ENCODE peak calls at places on chromosomes 5 and 9, in eight cellular contexts. X is heart right ventricle, O is nephron progenitor cell, J is GM20000, P is HepG2, K is fibroblast of pulmonary artery, F is stomach, D is breast epithelium. L is an unnamed sample.

GRCh38 chr9:112945620-112946208 is 55.0 kb upstream of the SLC46A2 start:
- DNase-seq in X (no peak), O (peak), J (no peak), P (peak), K (no peak), F (no peak), D (no peak), L (no peak)

GRCh38 chr5:168318237-168318636 is 26.8 kb downstream of the WWC1 start:
- DNase-seq in X (no peak), O (no peak), J (no peak), P (no peak), K (no peak), F (no peak), D (no peak), L (no peak)

GRCh38 chr9:114668146-114668545 is 10.5 kb upstream of the TEX53 start:
- DNase-seq in X (no peak), O (no peak), J (no peak), P (no peak), K (no peak), F (no peak), D (no peak), L (no peak)

GRCh38 chr5:3349704-3350565 is 245.7 kb upstream of the IRX1 start:
- DNase-seq in X (no peak), O (no peak), J (no peak), P (no peak), K (no peak), F (peak), D (peak), L (peak)

GRCh38 chr9:105413486-105414068 is 34.3 kb upstream of the FSD1L start:
- DNase-seq in X (no peak), O (no peak), J (no peak), P (peak), K (peak), F (no peak), D (no peak), L (no peak)

GRCh38 chr9:88258012-88258411 is 119.7 kb upstream of the SPATA31C2 start:
- DNase-seq in X (peak), O (peak), J (no peak), P (no peak), K (peak), F (no peak), D (peak), L (no peak)

GRCh38 chr5:33892419-33893151 is 795 bp upstream of the ADAMTS12 start:
- DNase-seq in X (peak), O (no peak), J (no peak), P (peak), K (peak), F (peak), D (peak), L (no peak)

GRCh38 chr5:57650360-57651069 is 167.9 kb upstream of the ACTBL2 start:
- DNase-seq in X (no peak), O (peak), J (peak), P (peak), K (peak), F (peak), D (no peak), L (no peak)

GRCh38 chr5:74851684-74852353 is 14.4 kb downstream of the FAM169A start:
- DNase-seq in X (no peak), O (no peak), J (peak), P (no peak), K (peak), F (no peak), D (no peak), L (no peak)

GRCh38 chr5:132825824-132826391 is 4.5 kb downstream of the SHROOM1 start:
- DNase-seq in X (no peak), O (peak), J (no peak), P (no peak), K (no peak), F (no peak), D (no peak), L (peak)

GRCh38 chr9:132241840-132242620 is 80.2 kb downstream of the NTNG2 start:
- DNase-seq in X (peak), O (peak), J (peak), P (no peak), K (no peak), F (peak), D (no peak), L (no peak)

DNA sequence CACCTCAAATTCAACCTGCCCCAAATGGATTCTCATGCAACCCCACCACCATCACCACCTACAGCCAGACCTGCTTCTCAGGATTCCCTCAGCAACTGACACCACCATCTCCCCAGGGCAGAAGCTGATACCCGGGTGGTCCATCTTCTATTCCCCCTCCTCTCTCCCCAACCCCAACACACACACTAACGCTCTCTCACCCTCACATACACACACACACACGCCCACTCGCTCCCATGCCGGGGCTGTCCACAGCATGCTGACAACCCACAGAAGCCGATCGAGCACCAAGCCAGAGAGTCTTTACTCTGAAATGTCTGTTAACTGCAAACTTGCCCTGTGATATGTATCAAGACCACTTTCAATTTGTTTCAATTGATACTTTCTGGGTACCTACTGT is 28.4 kb downstream of the B4GALT1 start:
- DNase-seq in X (no peak), O (no peak), J (no peak), P (no peak), K (no peak), F (no peak), D (no peak), L (no peak)
- TF ChIP-seq CTCF in X (no peak), O (no peak), J (no peak), P (no peak), K (no peak), F (no peak), D (no peak), L (no peak)

GRCh38 chr9:126720661-126721530 is 83.9 kb upstream of the ZBTB43 start:
- DNase-seq in X (no peak), O (no peak), J (no peak), P (no peak), K (no peak), F (no peak), D (no peak), L (no peak)

GRCh38 chr9:126719677-126720435 is 85.0 kb upstream of the ZBTB43 start:
- DNase-seq in X (peak), O (peak), J (peak), P (peak), K (peak), F (peak), D (peak), L (no peak)

GRCh38 chr9:126722922-126723806 is 81.7 kb upstream of the ZBTB43 start:
- DNase-seq in X (no peak), O (peak), J (peak), P (no peak), K (no peak), F (peak), D (no peak), L (no peak)

GRCh38 chr9:126722252-126722921 is 82.5 kb upstream of the ZBTB43 start:
- DNase-seq in X (peak), O (peak), J (peak), P (no peak), K (peak), F (peak), D (peak), L (peak)

DNA sequence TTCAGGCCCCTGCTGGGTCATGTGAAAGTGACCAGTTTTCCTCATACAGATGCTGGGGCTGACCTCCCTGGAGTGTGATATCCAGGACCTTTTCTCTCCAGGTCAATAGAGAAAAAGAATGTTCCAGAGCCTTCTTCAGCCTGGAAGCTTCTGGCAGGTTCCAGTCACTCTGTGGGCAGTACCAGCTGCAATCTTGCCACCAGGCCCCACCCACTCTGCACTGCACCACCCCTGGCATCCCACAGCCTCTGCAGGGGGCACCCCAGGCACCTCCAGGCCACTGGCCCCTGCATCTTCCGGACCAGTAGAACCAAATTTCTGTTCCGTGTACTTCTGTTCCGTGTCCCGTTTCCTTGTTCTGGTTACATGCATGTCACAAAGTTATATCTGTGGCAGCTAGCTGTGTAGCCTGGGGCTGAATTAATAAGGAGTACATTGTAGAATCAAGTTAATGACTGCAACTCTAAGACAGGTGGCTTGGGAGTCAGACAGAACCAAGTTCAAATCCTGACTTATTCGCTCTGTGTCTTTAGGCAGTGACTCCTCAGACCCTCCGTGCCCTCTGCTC is 83.2 kb upstream of the ZBTB43 start:
- DNase-seq in X (no peak), O (no peak), J (no peak), P (no peak), K (no peak), F (no peak), D (peak), L (no peak)
- TF ChIP-seq CTCF in X (no peak), O (no peak), J (no peak), P (no peak), K (no peak), F (no peak), D (no peak), L (no peak)

DNA sequence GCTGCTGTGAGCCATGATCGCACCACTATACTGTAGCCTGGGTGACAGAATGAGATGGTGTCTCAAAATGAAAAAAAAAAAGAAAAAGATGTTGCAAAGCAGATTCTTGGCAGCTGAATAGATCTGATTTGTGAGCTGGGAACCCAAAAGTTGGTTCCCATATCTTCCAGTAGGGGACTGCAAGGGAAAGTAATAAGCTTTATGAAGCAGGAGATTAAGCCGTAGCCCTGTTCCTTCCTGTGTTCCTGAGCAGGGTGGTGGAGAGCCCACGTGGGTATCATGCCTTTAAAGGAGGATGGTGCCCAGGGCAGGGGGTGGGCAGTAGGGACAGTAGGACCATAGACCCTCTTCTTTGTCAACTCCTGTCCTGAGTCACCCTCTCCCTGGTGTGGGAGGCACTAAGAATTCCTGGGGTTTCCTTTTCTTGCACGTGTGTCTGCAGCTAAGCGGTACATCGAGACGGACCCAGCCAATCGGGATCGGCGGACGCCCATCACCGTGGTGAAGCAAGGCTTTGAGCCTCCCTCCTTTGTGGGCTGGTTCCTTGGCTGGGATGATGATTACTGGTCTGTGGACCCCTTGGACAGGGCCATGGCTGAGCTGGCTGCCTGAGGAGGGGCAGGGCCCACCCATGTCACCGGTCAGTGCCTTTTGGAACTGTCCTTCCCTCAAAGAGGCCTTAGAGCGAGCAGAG is 37.9 kb downstream of the STOM start:
- DNase-seq in X (no peak), O (no peak), J (no peak), P (no peak), K (peak), F (no peak), D (no peak), L (no peak)
- TF ChIP-seq CTCF in X (no peak), O (no peak), J (no peak), P (no peak), K (peak), F (no peak), D (peak), L (no peak)

GRCh38 chr5:375921-376871 is 54.7 kb downstream of the AHRR start:
- DNase-seq in X (peak), O (no peak), J (no peak), P (no peak), K (no peak), F (peak), D (peak), L (no peak)
- TF ChIP-seq CTCF in X (no peak), O (no peak), J (no peak), P (no peak), K (no peak), F (no peak), D (no peak), L (no peak)

L was measured in mesothelial cell of epicardium.